ENCODE peak calls at places on chromosomes 5 and 9, in seven cellular contexts. Q is activated T-helper 1 cell treated with anti-CD3 and anti-CD28 coated beads, Interleukin-12 subunit alpha, Interleukin-12 subunit beta, Interleukin-2, Interleukin-4 antibody, amounts not matched to agents 30 ng/mL and 10 ng/mL and 1 ng/mL, durations not matched to agents 14 hours and 24 hours and 36 hours; E is AG09319; U is A549; V is naive thymus-derived CD8-positive, alpha-beta T cell; O is fibroblast of mammary gland; D is SW480. W is an unnamed sample.
A peak's percentile ranks its signal among the peaks of the same experiment; 100 is the strongest.

GRCh38 chr5:68187268-68188055 is 28.1 kb upstream of the PIK3R1 start:
- DNase-seq in Q (no peak), O (no peak), E (no peak), D (no peak), U (no peak), V (no peak), W (no peak)

GRCh38 chr9:113589890-113590289 is 126.4 kb downstream of the RGS3 start:
- DNase-seq in V (no peak), U (no peak), D (peak; percentile 47), Q (no peak), O (peak; percentile 72), E (no peak), W (peak; percentile 73)

GRCh38 chr5:147920420-147921030 is 14.2 kb upstream of the C5orf46 start:
- DNase-seq in E (no peak), U (no peak), Q (no peak), V (no peak), D (no peak), O (no peak), W (no peak)

GRCh38 chr9:108933231-108933630 is 693 bp downstream of the ELP1 start:
- DNase-seq in D (peak; percentile 14), O (peak; percentile 32), E (no peak), V (no peak), Q (no peak), U (no peak), W (peak; percentile 31)

GRCh38 chr5:135894789-135895188 is 852 bp downstream of the IL9 start:
- DNase-seq in E (no peak), D (no peak), Q (no peak), V (no peak), O (no peak), U (no peak), W (no peak)

GRCh38 chr5:150801117-150801927 is 22.8 kb downstream of the SMIM3 start:
- DNase-seq in V (no peak), D (peak; percentile 66), E (no peak), O (peak; percentile 80), U (peak; percentile 59), Q (no peak), W (peak; percentile 79)

GRCh38 chr5:119411291-119411934 is 40.9 kb upstream of the HSD17B4 start:
- DNase-seq in U (no peak), V (no peak), D (no peak), E (no peak), Q (no peak), O (peak; percentile 71), W (peak; percentile 43)

GRCh38 chr5:170612256-170612656 is 108.4 kb downstream of the KCNIP1 start:
- DNase-seq in V (no peak), Q (no peak), U (no peak), O (no peak), E (no peak), D (no peak), W (no peak)

GRCh38 chr9:89985078-89985477 is 380.3 kb downstream of the GADD45G start:
- DNase-seq in E (no peak), Q (no peak), O (no peak), V (no peak), D (no peak), U (no peak), W (no peak)

GRCh38 chr5:58069016-58069705 is 390.7 kb downstream of the PLK2 start:
- DNase-seq in E (no peak), Q (no peak), O (no peak), V (no peak), D (no peak), U (no peak), W (no peak)

GRCh38 chr5:79893485-79893884 is 97.6 kb downstream of the MTX3 start:
- DNase-seq in O (no peak), Q (no peak), E (no peak), U (no peak), D (no peak), V (no peak), W (no peak)

GRCh38 chr9:82513242-82513750 is 524.7 kb downstream of the SPATA31D1 start:
- DNase-seq in O (peak; percentile 33), D (no peak), E (no peak), U (no peak), Q (no peak), V (no peak), W (no peak)

GRCh38 chr5:116076496-116076895 is 8.3 kb upstream of the COMMD10 start:
- DNase-seq in D (no peak), E (no peak), V (no peak), Q (no peak), O (no peak), U (no peak), W (no peak)

GRCh38 chr9:17453751-17454150 is 125.1 kb upstream of the SH3GL2 start:
- DNase-seq in U (no peak), O (peak; percentile 4), Q (no peak), V (no peak), D (no peak), E (no peak), W (no peak)

GRCh38 chr5:90682278-90682677 is 123.7 kb downstream of the ADGRV1 start:
- DNase-seq in O (no peak), E (no peak), D (no peak), Q (no peak), U (no peak), V (no peak), W (no peak)

GRCh38 chr9:8346291-8346690 is 546.7 kb upstream of the DMAC1 start:
- DNase-seq in V (no peak), O (peak; percentile 45), U (no peak), D (no peak), E (no peak), Q (no peak), W (no peak)

GRCh38 chr5:56607074-56607473 is 208.3 kb upstream of the MAP3K1 start:
- DNase-seq in U (no peak), D (no peak), V (no peak), O (no peak), E (no peak), Q (no peak), W (peak; percentile 89)

GRCh38 chr9:127976498-127976897 is 4.3 kb downstream of the EEIG1 start:
- DNase-seq in U (no peak), E (no peak), D (no peak), V (peak; percentile 57), Q (no peak), O (no peak), W (no peak)

GRCh38 chr9:134707031-134707680 is 65.6 kb downstream of the COL5A1 start:
- DNase-seq in O (peak; percentile 82), V (no peak), Q (no peak), D (no peak), U (no peak), E (peak; percentile 43), W (peak; percentile 97)

GRCh38 chr9:127924736-127925444 is 5.7 kb downstream of the PIP5KL1 start:
- DNase-seq in O (no peak), U (no peak), E (no peak), V (no peak), D (no peak), Q (no peak), W (no peak)

GRCh38 chr9:114504341-114505186 is 709 bp downstream of the WHRN start:
- DNase-seq in O (peak; percentile 15), V (peak; percentile 18), U (peak; percentile 64), D (peak; percentile 11), E (no peak), Q (peak; percentile 32), W (peak; percentile 39)

GRCh38 chr9:87337335-87338074 is 160.2 kb upstream of the DAPK1 start:
- DNase-seq in Q (no peak), O (peak; percentile 24), E (no peak), D (no peak), V (no peak), U (peak; percentile 31), W (peak; percentile 71)

GRCh38 chr5:132083065-132083678 is 9.6 kb downstream of the CSF2 start:
- DNase-seq in U (no peak), O (no peak), E (no peak), V (no peak), Q (no peak), D (no peak), W (no peak)

GRCh38 chr5:63570752-63571151 is 391.5 kb downstream of the HTR1A start:
- DNase-seq in D (no peak), Q (no peak), U (no peak), V (no peak), O (no peak), E (no peak), W (no peak)

GRCh38 chr9:68455436-68455835 is 85.2 kb downstream of the TMEM252 start:
- DNase-seq in D (no peak), O (no peak), V (no peak), Q (no peak), E (no peak), U (no peak), W (no peak)

GRCh38 chr5:34891981-34892380 is 23.3 kb downstream of the RAD1 start:
- DNase-seq in D (no peak), V (no peak), O (peak; percentile 96), E (peak; percentile 90), Q (no peak), U (no peak), W (peak; percentile 88)

GRCh38 chr5:74916831-74917710 is 50.9 kb upstream of the FAM169A start:
- DNase-seq in Q (no peak), V (no peak), D (peak; percentile 9), U (peak; percentile 60), O (peak; percentile 46), E (no peak), W (peak; percentile 62)

GRCh38 chr9:114163517-114163924 is 8.2 kb downstream of the COL27A1 start:
- DNase-seq in E (no peak), O (peak; percentile 57), D (peak; percentile 44), V (no peak), U (peak; percentile 28), Q (no peak), W (peak; percentile 79)

GRCh38 chr5:133265720-133266575 is 214.1 kb downstream of the HSPA4 start:
- DNase-seq in D (peak; percentile 46), U (no peak), E (no peak), O (no peak), Q (no peak), V (no peak), W (no peak)